ENCODE peak calls at places on chromosome 6, in four cellular contexts. Y is fibroblast of lung, N is RWPE2, J is nephron progenitor cell. V is an unnamed sample.

GRCh38 chr6:126167726-126168125 is 172.2 kb upstream of the CENPW start:
- DNase-seq in Y (peak), N (no peak), J (no peak), V (no peak)

GRCh38 chr6:39452306-39452705 is 129.8 kb upstream of the KCNK16 start:
- DNase-seq in Y (peak), N (no peak), J (no peak), V (no peak)

GRCh38 chr6:84415517-84415916 is 188.1 kb upstream of the CEP162 start:
- DNase-seq in Y (no peak), N (no peak), J (no peak), V (no peak)

GRCh38 chr6:143743256-143744166 is 65.7 kb downstream of the PHACTR2 start:
- DNase-seq in Y (peak), N (no peak), J (no peak), V (no peak)

GRCh38 chr6:100466410-100467143 is 1.9 kb upstream of the SIM1 start:
- DNase-seq in Y (no peak), N (no peak), J (no peak), V (peak)

GRCh38 chr6:25066593-25066992 is 130.8 kb upstream of the RIPOR2 start:
- DNase-seq in Y (no peak), N (no peak), J (no peak), V (no peak)

GRCh38 chr6:6661684-6662083 is 73.2 kb downstream of the LY86 start:
- DNase-seq in Y (peak), N (no peak), J (no peak), V (no peak)

GRCh38 chr6:135451617-135452190 is 45.8 kb downstream of the AHI1 start:
- DNase-seq in Y (peak), N (no peak), J (no peak), V (no peak)

GRCh38 chr6:100455230-100456124 is 9.2 kb downstream of the SIM1 start:
- DNase-seq in Y (no peak), N (no peak), J (peak), V (peak)

GRCh38 chr6:116596815-116597214 is 19.5 kb upstream of the RSPH4A start:
- DNase-seq in Y (peak), N (no peak), J (peak), V (peak)

GRCh38 chr6:43838276-43839036 is 68.4 kb downstream of the VEGFA start:
- DNase-seq in Y (peak), N (no peak), J (peak), V (peak)

GRCh38 chr6:25105070-25105925 is 169.5 kb upstream of the RIPOR2 start:
- DNase-seq in Y (no peak), N (no peak), J (no peak), V (no peak)

DNA sequence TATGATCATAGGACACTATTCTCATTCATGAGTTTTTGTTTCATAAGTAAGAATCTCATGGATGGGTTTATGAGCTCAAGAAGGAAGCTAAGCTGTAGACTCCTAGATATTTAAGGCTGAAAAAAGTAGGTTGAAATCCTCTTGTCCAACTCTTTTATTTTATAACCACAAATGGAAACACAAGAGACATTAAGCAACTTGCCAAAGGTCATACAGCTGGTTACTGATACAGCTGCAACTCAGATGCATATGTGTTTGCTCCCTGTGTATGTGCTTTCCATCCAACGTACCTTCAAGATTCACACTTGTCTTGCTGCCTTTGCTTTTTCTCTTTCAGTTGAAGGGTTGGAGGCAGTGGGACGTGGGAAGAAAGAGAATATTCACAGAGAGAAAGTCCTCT is 153.5 kb upstream of the STMND1 start:
- DNase-seq in Y (peak), N (no peak), J (no peak), V (no peak)
- TF ChIP-seq CTCF in Y (no peak), N (no peak), J (no peak), V (no peak)

GRCh38 chr6:37188962-37189510 is 19.1 kb downstream of the PIM1 start:
- DNase-seq in Y (no peak), N (no peak), J (no peak), V (peak)
- TF ChIP-seq CTCF in Y (no peak), N (no peak), J (no peak), V (no peak)

GRCh38 chr6:146935489-146935888 is 268.7 kb upstream of the STXBP5 start:
- DNase-seq in Y (no peak), N (no peak), J (no peak), V (no peak)

GRCh38 chr6:146925846-146926245 is 278.4 kb upstream of the STXBP5 start:
- DNase-seq in Y (no peak), N (no peak), J (no peak), V (no peak)

GRCh38 chr6:146928503-146928902 is 275.7 kb upstream of the STXBP5 start:
- DNase-seq in Y (no peak), N (no peak), J (no peak), V (no peak)

GRCh38 chr6:146931214-146931613 is 273.0 kb upstream of the STXBP5 start:
- DNase-seq in Y (peak), N (no peak), J (no peak), V (no peak)
- TF ChIP-seq CTCF in Y (no peak), N (peak), J (no peak), V (peak)

DNA sequence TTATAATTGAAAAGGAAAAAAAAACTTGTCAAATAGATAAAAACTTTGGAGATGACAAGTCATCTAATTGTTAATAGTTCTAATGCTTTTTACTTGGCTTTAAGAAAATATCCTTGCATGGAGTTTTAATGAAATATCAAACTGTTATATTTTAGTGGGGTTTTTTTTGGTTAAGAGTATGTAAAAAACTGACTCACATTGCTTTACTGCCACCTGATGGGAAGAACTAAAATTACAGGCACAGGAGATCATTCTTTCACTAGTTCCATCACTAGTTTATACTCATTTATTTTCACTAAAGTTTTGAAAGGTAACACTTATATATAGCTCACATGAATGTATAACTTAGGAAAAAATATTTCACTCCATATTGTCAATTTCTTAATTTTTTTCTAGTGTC is 309.1 kb downstream of the LMBRD1 start:
- DNase-seq in Y (peak), N (no peak), J (no peak), V (no peak)
- TF ChIP-seq CTCF in Y (no peak), N (peak), J (peak), V (peak)